ENCODE peak calls at places on chromosome 9, in seven cellular contexts. U is K562, V is HepG2, L is ovary, Z is heart left ventricle, H is tibial nerve, R is esophagus squamous epithelium. N is an unnamed sample. For H3K9me3, the result is how much of the 10 kb centered on the place peaks cover.

GRCh38 chr9:100379862-100380261 is 27.1 kb upstream of the TEX10 start:
- DNase-seq in H (no peak), V (peak), R (no peak), L (no peak), U (no peak), Z (no peak), N (no peak)

GRCh38 chr9:5557606-5558587 is 47.6 kb downstream of the PDCD1LG2 start:
- DNase-seq in U (no peak), Z (no peak), R (no peak), H (peak), L (peak), V (no peak), N (no peak)

GRCh38 chr9:132129535-132129934 is 32.3 kb upstream of the NTNG2 start:
- DNase-seq in V (no peak), Z (no peak), U (peak), H (no peak), L (no peak), R (no peak), N (no peak)

GRCh38 chr9:3847377-3847776 is 321.6 kb upstream of the RFX3 start:
- DNase-seq in R (no peak), L (no peak), Z (no peak), H (no peak), V (no peak), U (no peak), N (no peak)

GRCh38 chr9:84886866-84887265 is 217.3 kb downstream of the NTRK2 start:
- DNase-seq in Z (no peak), R (no peak), L (no peak), H (no peak), V (no peak), U (no peak), N (no peak)

GRCh38 chr9:135273077-135273476 is 185.6 kb downstream of the OLFM1 start:
- DNase-seq in U (no peak), Z (no peak), R (no peak), V (no peak), H (no peak), L (no peak), N (no peak)

GRCh38 chr9:89502038-89502601 is 4.2 kb upstream of the SEMA4D start:
- DNase-seq in U (no peak), V (no peak), L (no peak), Z (no peak), H (no peak), R (no peak), N (no peak)

GRCh38 chr9:112176410-112177010 is 1.4 kb upstream of the SUSD1 start:
- DNase-seq in U (no peak), Z (no peak), V (peak), L (no peak), H (no peak), R (no peak), N (no peak)

GRCh38 chr9:85212887-85213286 is 528.9 kb downstream of the AGTPBP1 start:
- DNase-seq in H (no peak), R (no peak), L (no peak), Z (no peak), V (no peak), U (no peak), N (no peak)

GRCh38 chr9:79989079-79989478 is 417.3 kb downstream of the TLE4 start:
- DNase-seq in H (no peak), L (no peak), R (no peak), U (no peak), V (no peak), Z (no peak), N (no peak)

GRCh38 chr9:98442114-98442513 is 186.7 kb upstream of the TBC1D2 start:
- DNase-seq in V (no peak), Z (no peak), U (no peak), R (no peak), H (no peak), L (no peak), N (no peak)

GRCh38 chr9:69120380-69121154 is 53.5 kb upstream of the TJP2 start:
- DNase-seq in R (no peak), H (no peak), Z (no peak), L (peak), U (no peak), V (peak), N (no peak)
- H3K4me3 ChIP-seq in R (peak), H (peak), Z (peak), L (peak), U (no peak), V (peak), N (peak)

DNA sequence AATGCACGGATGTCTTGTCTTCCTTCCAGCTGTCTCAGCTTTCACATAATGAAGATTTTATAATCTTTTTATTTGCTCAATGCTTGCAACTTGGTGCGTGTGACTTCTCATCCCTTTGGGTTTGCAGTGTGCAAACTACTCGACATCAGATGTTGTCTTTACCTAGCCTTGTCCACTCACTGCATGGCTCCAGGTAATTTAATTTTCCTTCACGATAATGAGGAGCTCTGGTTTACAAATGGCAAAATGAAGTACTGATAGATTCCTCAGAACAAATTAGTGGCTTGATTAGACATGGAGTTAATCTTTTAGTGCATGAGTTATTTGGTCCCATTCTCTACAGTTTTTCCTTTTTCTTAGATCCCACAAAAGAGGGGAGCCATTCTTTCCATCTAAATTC is 603.0 kb downstream of the CCDC171 start:
- DNase-seq in R (no peak), Z (no peak), V (no peak), L (no peak), H (no peak), U (no peak), N (no peak)
- H3K9me3 ChIP-seq in R (under half), Z (under half), V (under half), L (under half), H (under half), U (under half), N (under half)

GRCh38 chr9:127789179-127789578 is 3.3 kb downstream of the CDK9 start:
- DNase-seq in R (no peak), Z (no peak), L (no peak), V (no peak), U (no peak), H (no peak), N (no peak)

GRCh38 chr9:127790094-127790855 is 4.4 kb downstream of the CDK9 start:
- DNase-seq in U (no peak), H (no peak), R (no peak), L (no peak), Z (no peak), V (no peak), N (peak)

GRCh38 chr9:127793093-127793708 is 7.4 kb downstream of the CDK9 start:
- DNase-seq in R (no peak), H (no peak), L (peak), Z (no peak), V (no peak), U (no peak), N (no peak)

GRCh38 chr9:127792417-127793031 is 6.7 kb downstream of the CDK9 start:
- DNase-seq in R (no peak), L (peak), Z (no peak), U (no peak), V (no peak), H (no peak), N (no peak)

DNA sequence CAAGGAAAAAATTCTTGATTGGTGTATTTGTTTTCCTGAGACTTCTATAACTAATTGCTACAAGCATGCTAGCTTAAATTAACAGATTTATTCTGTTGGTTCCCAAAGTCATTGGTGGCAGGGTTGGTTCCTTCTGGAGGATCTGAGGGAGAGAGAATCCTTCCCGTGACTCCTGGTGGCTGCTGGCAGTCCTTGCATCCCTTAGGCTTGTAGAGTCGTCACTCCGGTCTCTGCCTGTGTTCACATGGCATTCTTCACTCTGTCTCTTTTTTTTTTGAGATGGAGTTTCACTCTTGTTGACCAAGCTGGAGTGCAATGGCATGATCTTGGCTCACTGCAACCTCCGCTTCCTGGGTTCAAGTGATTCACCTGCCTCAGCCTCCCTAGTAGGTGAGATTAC is 5.3 kb downstream of the CDK9 start:
- DNase-seq in H (no peak), L (no peak), U (no peak), V (no peak), R (no peak), Z (no peak), N (no peak)
- TF ChIP-seq POLR2A in H (no peak), L (no peak), U (no peak), V (no peak), R (no peak), Z (no peak), N (no peak)

GRCh38 chr9:127735530-127736176 is 559 bp upstream of the TOR2A start:
- DNase-seq in Z (no peak), H (no peak), L (no peak), V (no peak), U (no peak), R (no peak), N (no peak)
- H3K4me3 ChIP-seq in Z (no peak), H (no peak), L (no peak), V (no peak), U (peak), R (no peak), N (peak)